ENCODE peak calls at places on chromosomes 2 and 18, in seven cellular contexts. C, L, B, D, S, F and G are unnamed samples.

GRCh38 chr2:106030287-106031268 is 163.5 kb downstream of the UXS1 start:
- DNase-seq in B (no peak), C (no peak), F (no peak), D (peak), S (peak), L (peak), G (no peak)

GRCh38 chr2:164479460-164479859 is 141.8 kb downstream of the GRB14 start:
- DNase-seq in F (no peak), L (no peak), D (no peak), B (no peak), C (peak), S (no peak), G (no peak)

GRCh38 chr2:96955694-96956610 is 30.4 kb downstream of the FAM178B start:
- DNase-seq in F (peak), S (no peak), L (no peak), D (no peak), B (no peak), C (no peak), G (no peak)

GRCh38 chr2:224941958-224942357 is 100.3 kb downstream of the DOCK10 start:
- DNase-seq in S (no peak), F (no peak), L (no peak), C (no peak), B (no peak), D (no peak), G (no peak)

GRCh38 chr2:166184789-166185188 is 57.0 kb upstream of the SCN1A start:
- DNase-seq in B (no peak), F (no peak), L (no peak), S (no peak), C (no peak), D (no peak), G (no peak)

GRCh38 chr18:59123588-59124369 is 15.9 kb upstream of the SEC11C start:
- DNase-seq in L (no peak), D (no peak), C (no peak), S (no peak), B (no peak), F (no peak), G (no peak)

GRCh38 chr18:45825258-45825744 is at the start of gene SIGLEC15:
- DNase-seq in L (no peak), F (peak), D (no peak), B (no peak), C (no peak), S (no peak), G (no peak)

GRCh38 chr2:22282902-22283301 is 1102.1 kb upstream of the KLHL29 start:
- DNase-seq in F (no peak), S (no peak), B (no peak), L (no peak), D (no peak), C (no peak), G (no peak)

GRCh38 chr2:88885679-88886402 is 194.4 kb downstream of the RPIA start:
- DNase-seq in D (no peak), S (no peak), C (no peak), F (peak), L (no peak), B (no peak), G (no peak)

GRCh38 chr2:113390133-113390849 is 47.2 kb upstream of the ZNG1B start:
- DNase-seq in B (peak), L (peak), S (peak), F (no peak), D (no peak), C (peak), G (no peak)

GRCh38 chr2:224957540-224958465 is 84.5 kb downstream of the DOCK10 start:
- DNase-seq in S (no peak), D (peak), B (no peak), F (no peak), L (no peak), C (no peak), G (no peak)

GRCh38 chr2:172693529-172694185 is 42.0 kb upstream of the RAPGEF4 start:
- DNase-seq in S (peak), F (no peak), B (no peak), D (no peak), C (no peak), L (no peak), G (no peak)

GRCh38 chr18:2853926-2854664 is 7.3 kb downstream of the EMILIN2 start:
- DNase-seq in B (peak), F (no peak), D (no peak), S (no peak), C (no peak), L (no peak), G (no peak)

GRCh38 chr2:110115291-110116032 is at the start of gene MALL:
- DNase-seq in F (no peak), D (no peak), S (no peak), C (peak), L (no peak), B (no peak), G (peak)

GRCh38 chr2:99180755-99181647 is at the start of the genes MITD1 and MRPL30:
- DNase-seq in D (peak), F (peak), C (peak), L (peak), B (peak), S (peak), G (peak)

GRCh38 chr2:10785260-10785659 is 27.3 kb downstream of the PDIA6 start:
- DNase-seq in S (no peak), C (no peak), B (no peak), F (no peak), D (no peak), L (peak), G (no peak)
- TF ChIP-seq POLR2AphosphoS5 in S (no peak), C (no peak), B (no peak), F (no peak), D (no peak), L (no peak), G (no peak)

GRCh38 chr2:127636248-127637235 is 9.4 kb upstream of the GPR17 start:
- DNase-seq in C (no peak), L (no peak), S (no peak), D (no peak), F (peak), B (peak), G (no peak)
- TF ChIP-seq POLR2AphosphoS5 in C (no peak), L (no peak), S (no peak), D (no peak), F (peak), B (no peak), G (no peak)

GRCh38 chr2:43407826-43408783 is 181.7 kb upstream of the ZFP36L2 start:
- DNase-seq in L (no peak), D (no peak), F (no peak), B (no peak), S (peak), C (no peak), G (no peak)
- TF ChIP-seq POLR2AphosphoS5 in L (no peak), D (no peak), F (no peak), B (no peak), S (no peak), C (no peak), G (no peak)

DNA sequence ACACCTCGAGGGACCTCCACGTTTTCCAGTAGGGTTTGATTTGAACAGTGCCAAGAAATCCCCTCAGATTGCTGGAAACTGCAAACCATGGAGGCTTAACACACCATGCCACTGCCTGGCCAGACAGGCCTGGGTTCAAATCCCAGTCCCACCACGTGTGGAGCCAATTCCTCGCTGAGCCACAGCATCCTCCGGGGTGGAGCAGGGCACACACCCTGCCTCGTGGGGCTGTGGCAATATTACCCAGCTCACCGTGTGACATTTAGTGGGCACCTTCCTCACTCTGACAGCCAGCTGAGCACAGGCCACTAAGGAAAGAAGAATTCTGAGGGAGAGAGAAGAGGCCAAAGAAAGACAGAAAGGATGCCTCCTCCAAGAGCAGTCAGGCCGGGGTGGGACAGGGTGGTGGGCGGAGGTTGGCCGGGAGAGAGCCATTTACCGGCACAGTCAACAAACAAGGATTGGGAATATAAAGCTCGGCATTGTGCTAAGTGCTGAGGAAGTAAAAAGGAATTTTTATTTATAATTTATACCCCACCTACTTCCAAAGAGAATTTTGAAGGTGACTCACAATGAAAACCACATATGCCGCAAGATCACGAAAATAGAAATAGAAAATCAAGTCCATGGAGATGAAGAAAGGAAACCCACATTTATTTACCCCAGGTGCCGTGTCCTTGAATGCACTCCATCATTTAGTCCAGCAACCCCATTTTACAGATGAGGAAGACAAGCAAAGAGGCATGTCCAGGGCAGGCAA is 111.5 kb downstream of the MCFD2 start:
- DNase-seq in D (no peak), B (no peak), L (peak), C (peak), F (no peak), S (no peak), G (no peak)
- TF ChIP-seq POLR2AphosphoS5 in D (no peak), B (no peak), L (no peak), C (no peak), F (no peak), S (no peak), G (no peak)

GRCh38 chr18:5979971-5980457 is 84.7 kb upstream of the TMEM200C start:
- DNase-seq in L (no peak), S (no peak), B (no peak), F (no peak), D (no peak), C (no peak), G (no peak)
- TF ChIP-seq POLR2AphosphoS5 in L (no peak), S (no peak), B (no peak), F (no peak), D (no peak), C (no peak), G (no peak)

GRCh38 chr2:54258171-54258570 is 2.1 kb upstream of the TSPYL6 start:
- DNase-seq in L (no peak), B (no peak), S (no peak), D (no peak), C (no peak), F (no peak), G (no peak)
- TF ChIP-seq POLR2AphosphoS5 in L (no peak), B (no peak), S (no peak), D (no peak), C (no peak), F (no peak), G (no peak)

DNA sequence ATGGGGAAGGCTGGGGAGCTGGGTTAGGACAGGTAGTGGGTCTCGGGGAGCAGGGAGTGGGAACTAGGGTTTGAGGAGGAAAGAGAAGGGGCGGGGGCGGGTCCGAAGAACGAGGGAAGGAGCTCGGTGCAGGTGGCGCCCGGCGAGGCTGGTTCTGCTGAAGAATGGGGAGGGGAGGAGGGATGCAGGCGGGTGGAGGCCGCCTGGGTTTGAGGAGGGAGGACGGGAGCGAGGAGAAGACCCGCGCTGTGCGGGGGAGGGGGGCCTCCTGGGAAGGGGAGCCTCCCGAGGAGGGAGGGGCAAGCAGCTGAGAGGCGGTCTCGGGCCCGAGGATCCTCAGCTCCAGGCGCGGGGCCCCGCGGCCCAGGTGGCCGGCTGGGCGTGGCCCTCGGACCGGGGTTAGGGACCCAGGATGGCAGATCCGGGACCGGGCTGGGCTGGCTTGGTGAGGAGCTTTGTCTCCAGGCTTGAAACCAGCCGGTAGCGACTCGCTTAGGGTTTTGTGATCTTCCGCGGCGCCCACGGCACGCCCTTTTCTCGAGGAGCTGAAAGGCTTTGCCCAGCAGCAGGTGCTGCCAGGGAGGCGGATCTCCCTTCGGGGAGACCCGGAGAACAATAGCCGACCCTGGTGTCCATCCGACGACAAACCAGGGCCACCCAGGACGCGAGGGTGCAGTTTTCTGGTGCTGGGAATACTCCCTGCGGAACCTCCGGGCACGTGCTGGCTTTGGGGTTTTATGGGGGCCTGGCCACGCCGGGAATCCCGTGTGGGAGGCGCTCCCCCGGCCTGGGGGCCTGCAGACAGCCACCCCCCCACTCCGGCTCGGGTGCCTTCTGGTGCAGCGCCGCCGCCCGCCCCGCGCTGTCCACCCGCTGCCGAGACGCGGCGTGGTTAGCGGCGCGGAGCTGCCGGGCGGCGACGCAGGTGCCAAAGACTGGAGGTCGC is 1.4 kb downstream of the DPYSL5 start:
- DNase-seq in F (no peak), B (peak), C (no peak), L (no peak), S (no peak), D (no peak), G (peak)
- TF ChIP-seq POLR2AphosphoS5 in F (no peak), B (no peak), C (no peak), L (no peak), S (no peak), D (no peak), G (no peak)

DNA sequence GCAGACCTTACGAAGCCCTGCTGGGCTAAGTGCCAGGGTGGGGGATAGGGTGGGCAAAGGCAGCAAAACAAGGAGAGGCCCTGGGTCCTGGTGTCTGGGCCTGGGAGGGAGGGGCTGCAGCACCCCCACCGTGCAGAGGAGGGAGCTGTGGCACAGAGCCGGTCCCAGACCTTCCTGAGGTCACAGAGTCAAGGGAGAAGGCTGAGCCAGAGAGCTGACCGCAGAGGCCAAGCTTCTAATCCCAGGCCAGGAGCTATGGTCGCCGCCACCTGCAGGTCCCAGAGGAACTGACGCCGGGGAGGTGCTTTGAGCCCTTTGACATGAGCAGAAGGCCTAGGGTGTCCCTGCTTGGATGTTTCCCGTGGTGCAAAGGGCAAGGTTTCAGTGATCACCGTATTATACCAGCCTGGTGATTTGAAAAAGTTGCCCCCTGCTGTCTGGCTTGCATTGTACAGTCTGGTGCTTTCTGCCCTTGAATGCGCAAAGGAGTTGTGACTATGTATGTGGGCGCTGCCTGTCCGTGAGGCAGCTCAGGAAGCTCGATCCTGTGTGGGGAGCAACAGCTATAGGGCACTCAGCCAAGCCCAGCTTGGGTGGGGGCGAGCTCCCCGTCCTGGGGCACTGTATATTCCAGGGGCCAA is 44.3 kb downstream of the EDAR start:
- DNase-seq in S (no peak), B (peak), D (no peak), L (no peak), F (no peak), C (no peak), G (no peak)
- TF ChIP-seq POLR2AphosphoS5 in S (no peak), B (no peak), D (no peak), L (no peak), F (no peak), C (no peak), G (no peak)

GRCh38 chr2:19575618-19576017 is 217.2 kb upstream of the OSR1 start:
- DNase-seq in C (no peak), F (no peak), S (no peak), L (no peak), D (no peak), B (no peak), G (no peak)
- TF ChIP-seq POLR2AphosphoS5 in C (no peak), F (no peak), S (no peak), L (no peak), D (no peak), B (no peak), G (no peak)

GRCh38 chr2:150601280-150602038 is 114.0 kb upstream of the RND3 start:
- DNase-seq in C (no peak), F (no peak), D (no peak), L (no peak), B (no peak), S (no peak), G (no peak)
- TF ChIP-seq POLR2AphosphoS5 in C (no peak), F (no peak), D (no peak), L (no peak), B (no peak), S (no peak), G (no peak)